ENCODE peak calls at places on chromosomes 7 and 10, in nine cellular contexts. F, J, G, U, Z, D, X, K and Y are unnamed samples.
A peak's percentile ranks its signal among the peaks of the same experiment; 100 is the strongest.

GRCh38 chr10:132111871-132112341 is 46.2 kb downstream of the JAKMIP3 start:
- DNase-seq in F (peak; percentile 50), J (no peak), G (no peak), U (peak; percentile 41), Z (no peak), D (no peak), X (no peak), K (peak; percentile 29), Y (no peak)

GRCh38 chr7:130732980-130733865 is 784 bp downstream of the KLF14 start:
- DNase-seq in F (peak; percentile 60), J (no peak), G (peak; percentile 43), U (no peak), Z (peak; percentile 1), D (peak; percentile 23), X (peak; percentile 61), K (peak; percentile 69), Y (no peak)

GRCh38 chr7:35818513-35818912 is 17.7 kb downstream of the SEPTIN7 start:
- DNase-seq in F (no peak), J (no peak), G (no peak), U (no peak), Z (no peak), D (no peak), X (no peak), K (no peak), Y (no peak)

GRCh38 chr7:114548081-114548480 is 133.5 kb downstream of the FOXP2 start:
- DNase-seq in F (no peak), J (no peak), G (no peak), U (no peak), Z (no peak), D (no peak), X (no peak), K (no peak), Y (no peak)

GRCh38 chr10:72370201-72370722 is 15.5 kb upstream of the DNAJB12 start:
- DNase-seq in F (no peak), J (no peak), G (no peak), U (no peak), Z (no peak), D (no peak), X (no peak), K (no peak), Y (no peak)

GRCh38 chr10:90418869-90419652 is 438.8 kb downstream of the HTR7 start:
- DNase-seq in F (no peak), J (no peak), G (no peak), U (no peak), Z (peak; percentile 97), D (no peak), X (no peak), K (no peak), Y (no peak)

GRCh38 chr7:17640730-17641377 is 299.4 kb downstream of the SNX13 start:
- DNase-seq in F (no peak), J (peak; percentile 59), G (peak; percentile 42), U (no peak), Z (peak; percentile 31), D (no peak), X (no peak), K (no peak), Y (no peak)

GRCh38 chr7:157411580-157411979 is 74.8 kb downstream of the DNAJB6 start:
- DNase-seq in F (no peak), J (no peak), G (no peak), U (no peak), Z (no peak), D (no peak), X (peak; percentile 86), K (peak; percentile 44), Y (peak; percentile 46)

GRCh38 chr7:27164381-27165088 is 802 bp downstream of the HOXA9 start:
- DNase-seq in F (peak; percentile 55), J (no peak), G (no peak), U (no peak), Z (no peak), D (no peak), X (peak; percentile 74), K (peak; percentile 82), Y (no peak)

GRCh38 chr7:27163776-27164380 is 1.5 kb downstream of the HOXA9 start:
- DNase-seq in F (no peak), J (no peak), G (no peak), U (no peak), Z (no peak), D (no peak), X (no peak), K (peak; percentile 46), Y (no peak)

GRCh38 chr7:27166475-27167169 is 1.3 kb upstream of the HOXA9 start:
- DNase-seq in F (no peak), J (no peak), G (no peak), U (no peak), Z (no peak), D (no peak), X (no peak), K (peak; percentile 54), Y (no peak)

GRCh38 chr7:27165655-27166474 is 528 bp upstream of the HOXA9 start:
- DNase-seq in F (peak; percentile 52), J (no peak), G (peak; percentile 78), U (no peak), Z (no peak), D (no peak), X (no peak), K (peak; percentile 75), Y (no peak)

DNA sequence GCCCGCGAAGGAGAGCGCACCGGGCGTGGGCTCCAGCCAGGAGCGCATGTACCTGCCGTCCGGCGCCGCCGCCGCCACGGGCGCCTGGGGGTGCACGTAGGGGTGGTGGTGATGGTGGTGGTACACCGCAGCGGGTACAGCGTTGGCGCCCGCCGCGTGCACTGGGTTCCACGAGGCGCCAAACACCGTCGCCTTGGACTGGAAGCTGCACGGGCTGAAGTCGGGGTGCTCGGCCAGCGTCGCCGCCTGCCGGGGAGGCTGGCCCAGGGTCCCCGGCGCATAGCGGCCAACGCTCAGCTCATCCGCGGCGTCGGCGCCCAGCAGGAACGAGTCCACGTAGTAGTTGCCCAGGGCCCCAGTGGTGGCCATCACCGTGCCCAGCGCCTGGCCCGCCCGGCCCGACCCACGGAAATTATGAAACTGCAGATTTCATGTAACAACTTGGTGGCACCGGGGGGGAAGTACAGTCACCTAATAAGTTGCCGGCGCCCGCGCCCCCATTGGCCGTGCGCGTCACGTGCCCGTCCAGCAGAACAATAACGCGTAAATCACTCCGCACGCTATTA is at the start of gene HOXA9:
- DNase-seq in F (peak; percentile 65), J (no peak), G (peak; percentile 90), U (no peak), Z (peak; percentile 61), D (no peak), X (no peak), K (peak; percentile 95), Y (no peak)
- TF ChIP-seq CTCF in F (no peak), J (no peak), G (no peak), U (peak; percentile 12), Z (no peak), D (no peak), X (no peak), K (peak; percentile 5), Y (no peak)

GRCh38 chr7:128164955-128165670 is 76.0 kb upstream of the LEP start:
- DNase-seq in F (no peak), J (no peak), G (no peak), U (no peak), Z (no peak), D (no peak), X (peak; percentile 13), K (no peak), Y (no peak)

GRCh38 chr7:128167791-128168666 is 73.0 kb upstream of the LEP start:
- DNase-seq in F (no peak), J (no peak), G (no peak), U (no peak), Z (no peak), D (no peak), X (peak; percentile 44), K (no peak), Y (no peak)

GRCh38 chr7:128167316-128167691 is 73.8 kb upstream of the LEP start:
- DNase-seq in F (no peak), J (peak; percentile 71), G (no peak), U (no peak), Z (peak; percentile 75), D (no peak), X (peak; percentile 53), K (no peak), Y (no peak)

GRCh38 chr7:128165927-128166420 is 75.1 kb upstream of the LEP start:
- DNase-seq in F (no peak), J (no peak), G (no peak), U (no peak), Z (no peak), D (no peak), X (no peak), K (no peak), Y (no peak)

DNA sequence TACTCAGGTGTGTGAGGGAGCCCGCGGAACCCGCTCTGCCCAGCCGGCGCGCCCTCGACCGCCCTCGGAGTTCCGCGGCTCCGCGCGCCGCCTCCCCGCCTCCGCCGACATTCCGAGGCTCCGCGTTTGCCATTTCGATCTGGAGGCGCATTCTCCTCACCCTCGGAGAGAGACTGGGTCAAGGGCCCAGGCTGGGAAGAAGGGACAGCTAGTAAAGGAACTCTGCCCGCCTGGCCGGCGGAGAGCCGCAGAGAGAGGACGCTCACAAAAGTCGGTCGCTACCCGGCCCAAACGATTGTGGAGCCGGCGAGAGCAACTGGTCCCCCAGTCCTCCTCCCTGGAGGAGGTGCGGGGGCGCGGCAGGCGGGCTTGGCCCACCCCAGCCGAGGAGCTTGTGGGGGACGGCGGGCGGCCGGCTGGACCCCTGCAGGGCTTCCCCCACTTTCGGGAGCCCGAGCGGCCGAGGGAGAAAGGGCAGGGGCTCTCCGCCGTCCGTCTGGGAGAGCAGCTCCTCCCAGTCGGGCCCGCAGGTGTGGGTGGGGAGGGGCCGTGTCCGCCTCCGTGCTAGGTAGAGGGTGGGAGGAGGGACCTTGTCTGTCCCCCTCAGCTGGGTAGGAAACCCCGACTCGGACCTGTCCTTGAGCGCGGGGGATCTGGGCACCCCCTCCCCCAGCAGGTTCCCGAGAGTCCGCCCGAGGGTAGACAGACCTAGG is 74.3 kb upstream of the LEP start:
- DNase-seq in F (no peak), J (no peak), G (no peak), U (no peak), Z (no peak), D (no peak), X (peak; percentile 62), K (no peak), Y (no peak)
- H3K27me3 ChIP-seq in F (peaks cover 26% of the 10 kb centered on the region), J (peaks cover 81% of the 10 kb centered on the region), G (peaks cover 50% of the 10 kb centered on the region), U (peaks cover 5% of the 10 kb centered on the region), Z (peaks cover 51% of the 10 kb centered on the region), D (peaks cover 97% of the 10 kb centered on the region), X (peaks cover 45% of the 10 kb centered on the region), K (peaks cover 93% of the 10 kb centered on the region), Y (peaks cover 59% of the 10 kb centered on the region)

GRCh38 chr7:94190599-94191061 is 186.5 kb upstream of the BET1 start:
- DNase-seq in F (no peak), J (peak; percentile 93), G (no peak), U (no peak), Z (peak; percentile 98), D (no peak), X (no peak), K (no peak), Y (no peak)
- TF ChIP-seq CTCF in F (no peak), J (no peak), G (no peak), U (no peak), Z (no peak), D (no peak), X (no peak), K (no peak), Y (no peak)

GRCh38 chr7:1400351-1400750 is 58.9 kb downstream of the MICALL2 start:
- DNase-seq in F (no peak), J (peak; percentile 39), G (no peak), U (no peak), Z (no peak), D (no peak), X (no peak), K (no peak), Y (no peak)

GRCh38 chr7:1403844-1404404 is 55.3 kb downstream of the MICALL2 start:
- DNase-seq in F (no peak), J (peak; percentile 90), G (no peak), U (no peak), Z (peak; percentile 43), D (no peak), X (no peak), K (no peak), Y (no peak)

GRCh38 chr7:1402791-1403755 is 56.2 kb downstream of the MICALL2 start:
- DNase-seq in F (no peak), J (no peak), G (no peak), U (no peak), Z (no peak), D (no peak), X (no peak), K (no peak), Y (no peak)

GRCh38 chr7:1402110-1402790 is 57.0 kb downstream of the MICALL2 start:
- DNase-seq in F (no peak), J (no peak), G (no peak), U (no peak), Z (no peak), D (no peak), X (no peak), K (no peak), Y (no peak)

GRCh38 chr7:1401011-1401410 is 58.3 kb downstream of the MICALL2 start:
- DNase-seq in F (no peak), J (no peak), G (no peak), U (no peak), Z (no peak), D (no peak), X (no peak), K (no peak), Y (no peak)
- H3K27me3 ChIP-seq in F (no peaks in the 10 kb centered on the region), J (no peaks in the 10 kb centered on the region), G (peaks cover 19% of the 10 kb centered on the region), U (no peaks in the 10 kb centered on the region), Z (peaks cover 58% of the 10 kb centered on the region), D (peaks cover 64% of the 10 kb centered on the region), X (peaks cover 2% of the 10 kb centered on the region), K (peaks cover 81% of the 10 kb centered on the region), Y (peaks cover 52% of the 10 kb centered on the region)